ENCODE peak calls at places on chromosomes 4 and X, in six cellular contexts. G, B, P, K, F and E are unnamed samples.

GRCh38 chr4:79364048-79364447 is 38.2 kb upstream of the NAA11 start:
- DNase-seq in G (no peak), B (no peak), P (no peak), K (no peak), F (no peak), E (no peak)

GRCh38 chr4:77538144-77538543 is 67.5 kb upstream of the CXCL13 start:
- DNase-seq in G (no peak), B (no peak), P (no peak), K (no peak), F (no peak), E (no peak)

GRCh38 chrX:136061302-136061701 is 76.1 kb downstream of the SLC9A6 start:
- DNase-seq in G (no peak), B (no peak), P (no peak), K (no peak), F (no peak), E (no peak)

GRCh38 chrX:102840871-102841705 is 96.0 kb upstream of the RAB40AL start:
- DNase-seq in G (no peak), B (no peak), P (no peak), K (peak; percentile 37), F (no peak), E (no peak)

GRCh38 chr4:98977557-98977956 is 18.0 kb upstream of the METAP1 start:
- DNase-seq in G (no peak), B (no peak), P (no peak), K (no peak), F (no peak), E (no peak)

GRCh38 chr4:152936446-152937279 is 540 bp downstream of the FHDC1 start:
- DNase-seq in G (peak; percentile 39), B (no peak), P (no peak), K (peak; percentile 51), F (peak; percentile 78), E (peak; percentile 39)

GRCh38 chr4:113069212-113069892 is 19.9 kb downstream of the ANK2 start:
- DNase-seq in G (no peak), B (no peak), P (peak; percentile 5), K (no peak), F (no peak), E (no peak)

GRCh38 chr4:52244103-52244772 is 193.1 kb downstream of the SPATA18 start:
- DNase-seq in G (no peak), B (no peak), P (no peak), K (no peak), F (no peak), E (no peak)

GRCh38 chr4:55906999-55907398 is 41.7 kb upstream of the CEP135 start:
- DNase-seq in G (no peak), B (no peak), P (no peak), K (no peak), F (no peak), E (no peak)

GRCh38 chr4:38979081-38979480 is 53.1 kb downstream of the TMEM156 start:
- DNase-seq in G (no peak), B (no peak), P (no peak), K (no peak), F (no peak), E (no peak)

GRCh38 chrX:25206761-25207160 is 191.0 kb upstream of the ARX start:
- DNase-seq in G (no peak), B (no peak), P (no peak), K (no peak), F (no peak), E (no peak)

GRCh38 chrX:24775891-24776290 is 82.2 kb downstream of the POLA1 start:
- DNase-seq in G (no peak), B (no peak), P (peak; percentile 1), K (no peak), F (no peak), E (no peak)

GRCh38 chr4:78528327-78528726 is 23.2 kb upstream of the ANXA3 start:
- DNase-seq in G (no peak), B (no peak), P (no peak), K (no peak), F (no peak), E (no peak)

GRCh38 chrX:22534643-22535042 is 261.9 kb downstream of the CBLL2 start:
- DNase-seq in G (no peak), B (no peak), P (no peak), K (no peak), F (no peak), E (no peak)

GRCh38 chrX:69066021-69066757 is 99.1 kb downstream of the PJA1 start:
- DNase-seq in G (no peak), B (no peak), P (no peak), K (no peak), F (peak; percentile 16), E (no peak)

GRCh38 chr4:94428884-94429283 is 22.9 kb upstream of the PDLIM5 start:
- DNase-seq in G (no peak), B (no peak), P (peak; percentile 96), K (no peak), F (no peak), E (no peak)

GRCh38 chr4:2007804-2008670 is 737 bp downstream of the NELFA start:
- DNase-seq in G (no peak), B (no peak), P (no peak), K (peak; percentile 47), F (no peak), E (no peak)

GRCh38 chr4:130043796-130044195 is 947.8 kb downstream of the C4orf33 start:
- DNase-seq in G (no peak), B (no peak), P (no peak), K (no peak), F (no peak), E (no peak)

GRCh38 chr4:48904101-48904500 is 2.5 kb downstream of the OCIAD2 start:
- DNase-seq in G (no peak), B (no peak), P (no peak), K (no peak), F (no peak), E (no peak)

GRCh38 chr4:141518222-141518621 is 118.2 kb upstream of the IL15 start:
- DNase-seq in G (no peak), B (no peak), P (no peak), K (no peak), F (no peak), E (no peak)

GRCh38 chr4:112112590-112113170 is 32.6 kb upstream of the FAM241A start:
- DNase-seq in G (no peak), B (no peak), P (peak; percentile 14), K (no peak), F (no peak), E (no peak)

GRCh38 chr4:185535818-185536729 is 767 bp upstream of the PDLIM3 start:
- DNase-seq in G (no peak), B (no peak), P (no peak), K (no peak), F (no peak), E (no peak)
- TF ChIP-seq POLR2A in G (no peak), B (no peak), P (no peak), K (no peak), F (no peak), E (no peak)

GRCh38 chr4:110415451-110415850 is 60.5 kb upstream of the ENPEP start:
- DNase-seq in G (no peak), B (no peak), P (no peak), K (no peak), F (no peak), E (no peak)
- TF ChIP-seq TAF1 in G (no peak), B (no peak), P (no peak), K (no peak), F (no peak), E (no peak)

GRCh38 chr4:97507587-97508245 is 635.6 kb downstream of the STPG2 start:
- DNase-seq in G (no peak), B (no peak), P (no peak), K (no peak), F (no peak), E (no peak)
- TF ChIP-seq POLR2AphosphoS5 in G (no peak), B (no peak), P (no peak), K (no peak), F (no peak), E (no peak)

GRCh38 chrX:43731086-43731485 is 75.0 kb downstream of the MAOA start:
- DNase-seq in G (no peak), B (no peak), P (no peak), K (no peak), F (no peak), E (no peak)

GRCh38 chrX:43733699-43734098 is 77.6 kb downstream of the MAOA start:
- DNase-seq in G (no peak), B (no peak), P (no peak), K (no peak), F (no peak), E (no peak)

GRCh38 chrX:43735957-43736356 is 79.9 kb downstream of the MAOA start:
- DNase-seq in G (no peak), B (no peak), P (no peak), K (no peak), F (no peak), E (no peak)

GRCh38 chrX:43735534-43735933 is 79.4 kb downstream of the MAOA start:
- DNase-seq in G (no peak), B (no peak), P (no peak), K (no peak), F (no peak), E (no peak)

GRCh38 chrX:43734444-43734843 is 78.3 kb downstream of the MAOA start:
- DNase-seq in G (no peak), B (no peak), P (no peak), K (no peak), F (no peak), E (no peak)
- TF ChIP-seq POLR2A in G (no peak), B (no peak), P (no peak), K (no peak), F (no peak), E (no peak)

GRCh38 chrX:110346681-110347080 is 12.0 kb upstream of the RTL9 start:
- DNase-seq in G (no peak), B (no peak), P (no peak), K (peak; percentile 18), F (peak; percentile 43), E (no peak)
- TF ChIP-seq TAF1 in G (no peak), B (no peak), P (no peak), K (no peak), F (no peak), E (no peak)